ENCODE peak calls at places on chromosomes 5 and 9, in seven cellular contexts. One of them, this sample, is unnamed.

GRCh38 chr9:86549920-86550319 is 195.7 kb upstream of the TUT7 start:
- DNase-seq in ovary: no peak
- DNase-seq in GM23338: no peak
- DNase-seq in fibroblast of the aortic adventitia: peak
- DNase-seq in suprapubic skin: no peak
- DNase-seq in upper lobe of right lung: no peak
- DNase-seq in AG09309: peak
- DNase-seq in this sample: no peak

GRCh38 chr9:104779334-104779733 is 15.4 kb downstream of the NIPSNAP3B start:
- DNase-seq in ovary: no peak
- DNase-seq in fibroblast of the aortic adventitia: no peak
- DNase-seq in upper lobe of right lung: no peak
- DNase-seq in AG09309: no peak
- DNase-seq in GM23338: no peak
- DNase-seq in suprapubic skin: no peak
- DNase-seq in this sample: no peak

GRCh38 chr5:141489841-141490240 is 960 bp downstream of the PCDHGC5 start:
- DNase-seq in fibroblast of the aortic adventitia: no peak
- DNase-seq in GM23338: no peak
- DNase-seq in upper lobe of right lung: no peak
- DNase-seq in suprapubic skin: no peak
- DNase-seq in AG09309: no peak
- DNase-seq in ovary: no peak
- DNase-seq in this sample: no peak

GRCh38 chr5:123929055-123929474 is 417.1 kb downstream of the CSNK1G3 start:
- DNase-seq in fibroblast of the aortic adventitia: no peak
- DNase-seq in ovary: no peak
- DNase-seq in upper lobe of right lung: no peak
- DNase-seq in AG09309: no peak
- DNase-seq in GM23338: no peak
- DNase-seq in suprapubic skin: no peak
- DNase-seq in this sample: no peak

GRCh38 chr9:79955300-79955699 is 383.5 kb downstream of the TLE4 start:
- DNase-seq in upper lobe of right lung: no peak
- DNase-seq in GM23338: peak
- DNase-seq in fibroblast of the aortic adventitia: peak
- DNase-seq in suprapubic skin: no peak
- DNase-seq in ovary: no peak
- DNase-seq in AG09309: no peak
- DNase-seq in this sample: no peak

GRCh38 chr5:58197875-58198274 is 262.0 kb downstream of the PLK2 start:
- DNase-seq in suprapubic skin: no peak
- DNase-seq in upper lobe of right lung: no peak
- DNase-seq in GM23338: no peak
- DNase-seq in AG09309: no peak
- DNase-seq in ovary: no peak
- DNase-seq in fibroblast of the aortic adventitia: no peak
- DNase-seq in this sample: no peak

GRCh38 chr9:92671323-92671722 is 1.4 kb upstream of the IPPK start:
- DNase-seq in fibroblast of the aortic adventitia: peak
- DNase-seq in AG09309: no peak
- DNase-seq in upper lobe of right lung: peak
- DNase-seq in GM23338: peak
- DNase-seq in ovary: peak
- DNase-seq in suprapubic skin: peak
- DNase-seq in this sample: no peak

GRCh38 chr9:135255843-135256567 is 168.5 kb downstream of the OLFM1 start:
- DNase-seq in suprapubic skin: no peak
- DNase-seq in ovary: no peak
- DNase-seq in AG09309: no peak
- DNase-seq in upper lobe of right lung: peak
- DNase-seq in GM23338: no peak
- DNase-seq in fibroblast of the aortic adventitia: no peak
- DNase-seq in this sample: no peak

GRCh38 chr5:119270955-119271757 is 84.7 kb upstream of the TNFAIP8 start:
- DNase-seq in fibroblast of the aortic adventitia: no peak
- DNase-seq in ovary: no peak
- DNase-seq in GM23338: no peak
- DNase-seq in suprapubic skin: no peak
- DNase-seq in AG09309: no peak
- DNase-seq in upper lobe of right lung: no peak
- DNase-seq in this sample: no peak

GRCh38 chr9:34571180-34571800 is 18.2 kb downstream of the CNTFR start:
- DNase-seq in suprapubic skin: no peak
- DNase-seq in AG09309: no peak
- DNase-seq in ovary: no peak
- DNase-seq in upper lobe of right lung: no peak
- DNase-seq in fibroblast of the aortic adventitia: no peak
- DNase-seq in GM23338: no peak
- DNase-seq in this sample: no peak

GRCh38 chr5:149546974-149547373 is 4.3 kb downstream of the CSNK1A1 start:
- DNase-seq in ovary: no peak
- DNase-seq in suprapubic skin: no peak
- DNase-seq in upper lobe of right lung: no peak
- DNase-seq in AG09309: no peak
- DNase-seq in fibroblast of the aortic adventitia: no peak
- DNase-seq in GM23338: no peak
- DNase-seq in this sample: no peak

GRCh38 chr9:104280711-104281110 is 186.6 kb downstream of the SMC2 start:
- DNase-seq in suprapubic skin: no peak
- DNase-seq in ovary: no peak
- DNase-seq in AG09309: no peak
- DNase-seq in GM23338: no peak
- DNase-seq in fibroblast of the aortic adventitia: no peak
- DNase-seq in upper lobe of right lung: no peak
- DNase-seq in this sample: no peak

GRCh38 chr5:2369178-2369577 is 382.3 kb downstream of the IRX2 start:
- DNase-seq in suprapubic skin: no peak
- DNase-seq in ovary: no peak
- DNase-seq in GM23338: no peak
- DNase-seq in upper lobe of right lung: no peak
- DNase-seq in AG09309: no peak
- DNase-seq in fibroblast of the aortic adventitia: no peak
- DNase-seq in this sample: no peak

GRCh38 chr5:54742417-54742889 is 224.9 kb downstream of the SNX18 start:
- DNase-seq in ovary: no peak
- DNase-seq in upper lobe of right lung: no peak
- DNase-seq in GM23338: peak
- DNase-seq in fibroblast of the aortic adventitia: peak
- DNase-seq in AG09309: peak
- DNase-seq in suprapubic skin: no peak
- DNase-seq in this sample: peak

GRCh38 chr5:143931389-143931984 is 119.5 kb downstream of the HMHB1 start:
- DNase-seq in fibroblast of the aortic adventitia: peak
- DNase-seq in upper lobe of right lung: no peak
- DNase-seq in suprapubic skin: no peak
- DNase-seq in GM23338: no peak
- DNase-seq in ovary: no peak
- DNase-seq in AG09309: no peak
- DNase-seq in this sample: no peak

GRCh38 chr9:113597390-113598241 is 134.1 kb downstream of the RGS3 start:
- DNase-seq in fibroblast of the aortic adventitia: no peak
- DNase-seq in ovary: no peak
- DNase-seq in upper lobe of right lung: no peak
- DNase-seq in AG09309: no peak
- DNase-seq in suprapubic skin: no peak
- DNase-seq in GM23338: no peak
- DNase-seq in this sample: no peak

GRCh38 chr9:121736964-121737462 is 85.6 kb downstream of the DAB2IP start:
- DNase-seq in upper lobe of right lung: peak
- DNase-seq in fibroblast of the aortic adventitia: no peak
- DNase-seq in GM23338: peak
- DNase-seq in AG09309: no peak
- DNase-seq in suprapubic skin: no peak
- DNase-seq in ovary: peak
- DNase-seq in this sample: peak

GRCh38 chr9:19894975-19895374 is 106.1 kb upstream of the SLC24A2 start:
- DNase-seq in GM23338: no peak
- DNase-seq in suprapubic skin: no peak
- DNase-seq in upper lobe of right lung: no peak
- DNase-seq in ovary: no peak
- DNase-seq in fibroblast of the aortic adventitia: no peak
- DNase-seq in AG09309: no peak
- DNase-seq in this sample: no peak

GRCh38 chr9:94757158-94757557 is 30.7 kb downstream of the AOPEP start:
- DNase-seq in suprapubic skin: no peak
- DNase-seq in AG09309: peak
- DNase-seq in fibroblast of the aortic adventitia: peak
- DNase-seq in ovary: no peak
- DNase-seq in upper lobe of right lung: no peak
- DNase-seq in GM23338: no peak
- DNase-seq in this sample: no peak

GRCh38 chr9:6924988-6925563 is 167.3 kb downstream of the KDM4C start:
- DNase-seq in suprapubic skin: no peak
- DNase-seq in AG09309: no peak
- DNase-seq in GM23338: no peak
- DNase-seq in fibroblast of the aortic adventitia: no peak
- DNase-seq in ovary: no peak
- DNase-seq in upper lobe of right lung: no peak
- DNase-seq in this sample: no peak

GRCh38 chr5:97181856-97182545 is 1.0 kb downstream of the RIOK2 start:
- DNase-seq in ovary: no peak
- DNase-seq in upper lobe of right lung: no peak
- DNase-seq in AG09309: no peak
- DNase-seq in fibroblast of the aortic adventitia: peak
- DNase-seq in GM23338: no peak
- DNase-seq in suprapubic skin: no peak
- DNase-seq in this sample: no peak

GRCh38 chr5:138824924-138825863 is 49.9 kb downstream of the LRRTM2 start:
- DNase-seq in AG09309: no peak
- DNase-seq in suprapubic skin: no peak
- DNase-seq in GM23338: peak
- DNase-seq in ovary: no peak
- DNase-seq in fibroblast of the aortic adventitia: peak
- DNase-seq in upper lobe of right lung: no peak
- DNase-seq in this sample: no peak

GRCh38 chr9:2722715-2723114 is 5.4 kb downstream of the KCNV2 start:
- DNase-seq in GM23338: peak
- DNase-seq in ovary: no peak
- DNase-seq in fibroblast of the aortic adventitia: peak
- DNase-seq in suprapubic skin: no peak
- DNase-seq in upper lobe of right lung: no peak
- DNase-seq in AG09309: peak
- DNase-seq in this sample: no peak

GRCh38 chr5:34598177-34598794 is 57.8 kb upstream of the RAI14 start:
- DNase-seq in GM23338: no peak
- DNase-seq in ovary: no peak
- DNase-seq in fibroblast of the aortic adventitia: peak
- DNase-seq in suprapubic skin: no peak
- DNase-seq in upper lobe of right lung: no peak
- DNase-seq in AG09309: peak
- DNase-seq in this sample: peak

GRCh38 chr5:17217421-17218352 is at the start of gene BASP1:
- DNase-seq in AG09309: no peak
- DNase-seq in GM23338: peak
- DNase-seq in ovary: peak
- DNase-seq in upper lobe of right lung: peak
- DNase-seq in fibroblast of the aortic adventitia: peak
- DNase-seq in suprapubic skin: peak
- DNase-seq in this sample: peak

GRCh38 chr5:22852807-22853670 is at the start of gene CDH12:
- DNase-seq in fibroblast of the aortic adventitia: no peak
- DNase-seq in GM23338: peak
- DNase-seq in suprapubic skin: no peak
- DNase-seq in ovary: no peak
- DNase-seq in upper lobe of right lung: no peak
- DNase-seq in AG09309: no peak
- DNase-seq in this sample: no peak

GRCh38 chr5:83530186-83530585 is 58.6 kb downstream of the VCAN start:
- DNase-seq in fibroblast of the aortic adventitia: peak
- DNase-seq in suprapubic skin: no peak
- DNase-seq in AG09309: no peak
- DNase-seq in ovary: no peak
- DNase-seq in upper lobe of right lung: no peak
- DNase-seq in GM23338: no peak
- DNase-seq in this sample: no peak

GRCh38 chr9:15485836-15486678 is 24.7 kb downstream of the PSIP1 start:
- DNase-seq in suprapubic skin: no peak
- DNase-seq in ovary: no peak
- DNase-seq in AG09309: no peak
- DNase-seq in GM23338: peak
- DNase-seq in fibroblast of the aortic adventitia: peak
- DNase-seq in upper lobe of right lung: no peak
- DNase-seq in this sample: no peak
- TF ChIP-seq CTCF in suprapubic skin: no peak
- TF ChIP-seq CTCF in ovary: peak
- TF ChIP-seq CTCF in AG09309: peak
- TF ChIP-seq CTCF in GM23338: no peak
- TF ChIP-seq CTCF in fibroblast of the aortic adventitia: peak
- TF ChIP-seq CTCF in upper lobe of right lung: peak
- TF ChIP-seq CTCF in this sample: peak

GRCh38 chr5:95958308-95959014 is 3.2 kb downstream of the ELL2 start:
- DNase-seq in fibroblast of the aortic adventitia: no peak
- DNase-seq in AG09309: no peak
- DNase-seq in GM23338: peak
- DNase-seq in suprapubic skin: no peak
- DNase-seq in upper lobe of right lung: no peak
- DNase-seq in ovary: no peak
- DNase-seq in this sample: no peak
- H3K4me3 ChIP-seq in fibroblast of the aortic adventitia: peak
- H3K4me3 ChIP-seq in AG09309: peak
- H3K4me3 ChIP-seq in GM23338: peak
- H3K4me3 ChIP-seq in suprapubic skin: peak
- H3K4me3 ChIP-seq in upper lobe of right lung: peak
- H3K4me3 ChIP-seq in ovary: no peak
- H3K4me3 ChIP-seq in this sample: peak

GRCh38 chr9:118583414-118583813 is 785.8 kb downstream of the BRINP1 start:
- DNase-seq in fibroblast of the aortic adventitia: no peak
- DNase-seq in AG09309: no peak
- DNase-seq in suprapubic skin: no peak
- DNase-seq in GM23338: no peak
- DNase-seq in ovary: no peak
- DNase-seq in upper lobe of right lung: no peak
- DNase-seq in this sample: no peak
- TF ChIP-seq CTCF in fibroblast of the aortic adventitia: no peak
- TF ChIP-seq CTCF in AG09309: no peak
- TF ChIP-seq CTCF in suprapubic skin: no peak
- TF ChIP-seq CTCF in GM23338: no peak
- TF ChIP-seq CTCF in ovary: no peak
- TF ChIP-seq CTCF in upper lobe of right lung: no peak
- TF ChIP-seq CTCF in this sample: no peak

DNA sequence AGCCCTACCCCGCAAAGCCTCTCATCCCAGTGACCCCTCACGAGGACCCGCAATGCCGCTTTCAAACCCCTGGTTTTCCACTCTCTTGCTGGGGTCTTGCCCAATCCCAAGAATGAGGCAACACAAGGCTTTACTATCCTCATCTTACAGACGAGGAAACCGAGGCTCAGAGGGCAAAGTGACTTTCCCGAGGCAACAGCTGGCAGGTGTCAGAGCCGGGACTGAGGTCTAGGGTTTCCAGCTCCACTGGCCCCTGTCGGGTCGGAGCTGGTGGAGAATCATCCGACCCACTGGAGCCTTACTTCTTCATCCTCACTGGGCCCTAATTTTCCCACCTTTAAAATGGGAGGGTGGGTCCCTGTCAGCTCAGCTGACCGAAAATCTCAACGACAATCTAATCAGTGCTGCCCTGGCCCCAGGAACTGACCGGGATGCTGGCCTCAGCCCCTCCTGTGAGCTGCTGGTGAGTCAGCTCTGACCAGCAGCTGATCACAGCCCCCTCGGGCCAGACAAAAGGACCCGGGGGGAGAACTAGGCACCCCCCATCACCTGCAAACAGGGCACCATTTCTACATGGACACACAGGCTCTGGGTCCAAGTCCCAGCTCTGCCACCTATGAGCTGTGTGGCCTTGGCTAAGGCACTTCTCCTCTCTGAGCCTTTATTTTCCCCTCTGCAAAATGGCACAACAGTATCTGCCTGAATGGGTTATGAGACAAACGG is 72.7 kb upstream of the STXBP1 start:
- DNase-seq in GM23338: no peak
- DNase-seq in ovary: no peak
- DNase-seq in AG09309: no peak
- DNase-seq in fibroblast of the aortic adventitia: peak
- DNase-seq in upper lobe of right lung: no peak
- DNase-seq in suprapubic skin: no peak
- DNase-seq in this sample: no peak
- H3K4me3 ChIP-seq in GM23338: no peak
- H3K4me3 ChIP-seq in ovary: no peak
- H3K4me3 ChIP-seq in AG09309: peak
- H3K4me3 ChIP-seq in fibroblast of the aortic adventitia: no peak
- H3K4me3 ChIP-seq in upper lobe of right lung: no peak
- H3K4me3 ChIP-seq in suprapubic skin: no peak
- H3K4me3 ChIP-seq in this sample: no peak

This sample was measured in heart left ventricle.